ENCODE peak calls at places on chromosomes 5 and 9, in four cellular contexts. H is mucosa of descending colon, T is fibroblast of lung, L is mammary epithelial cell. Z is an unnamed sample.

GRCh38 chr9:134165357-134166315 is 1.3 kb upstream of the RNU6ATAC start:
- DNase-seq in H (peak), T (peak), L (peak), Z (no peak)

GRCh38 chr9:122788831-122789230 is at the start of gene OR5C1:
- DNase-seq in H (no peak), T (no peak), L (no peak), Z (no peak)

GRCh38 chr9:137665697-137666504 is 47.1 kb downstream of the EHMT1 start:
- DNase-seq in H (no peak), T (peak), L (no peak), Z (no peak)

GRCh38 chr5:103743455-103743854 is 180.9 kb upstream of the NUDT12 start:
- DNase-seq in H (no peak), T (no peak), L (no peak), Z (no peak)

GRCh38 chr9:38201844-38202243 is 132.8 kb upstream of the SHB start:
- DNase-seq in H (no peak), T (no peak), L (no peak), Z (no peak)

GRCh38 chr5:154222414-154222813 is 31.9 kb downstream of the GALNT10 start:
- DNase-seq in H (no peak), T (no peak), L (no peak), Z (no peak)

GRCh38 chr9:132804576-132805295 is 73.3 kb downstream of the AK8 start:
- DNase-seq in H (peak), T (no peak), L (no peak), Z (no peak)

GRCh38 chr5:160159991-160160826 is 41.0 kb upstream of the PWWP2A start:
- DNase-seq in H (no peak), T (peak), L (peak), Z (peak)

GRCh38 chr9:4117835-4118610 is 181.8 kb downstream of the GLIS3 start:
- DNase-seq in H (peak), T (no peak), L (no peak), Z (no peak)

GRCh38 chr5:155282503-155283107 is 269.1 kb downstream of the KIF4B start:
- DNase-seq in H (no peak), T (no peak), L (peak), Z (no peak)

GRCh38 chr9:34254141-34254913 is 74.7 kb downstream of the KIF24 start:
- DNase-seq in H (no peak), T (peak), L (peak), Z (no peak)

GRCh38 chr5:142597546-142598337 is 88.1 kb downstream of the FGF1 start:
- DNase-seq in H (no peak), T (peak), L (peak), Z (no peak)

GRCh38 chr5:78496373-78496772 is 136.0 kb downstream of the SCAMP1 start:
- DNase-seq in H (no peak), T (peak), L (peak), Z (no peak)

GRCh38 chr9:124010665-124011321 is 775 bp upstream of the LHX2 start:
- DNase-seq in H (no peak), T (peak), L (no peak), Z (no peak)

GRCh38 chr5:78405820-78406750 is 45.7 kb downstream of the SCAMP1 start:
- DNase-seq in H (no peak), T (peak), L (peak), Z (no peak)

GRCh38 chr5:138975098-138975847 is 100.1 kb upstream of the LRRTM2 start:
- DNase-seq in H (peak), T (peak), L (no peak), Z (no peak)

GRCh38 chr5:173495225-173495904 is 121.1 kb downstream of the BOD1 start:
- DNase-seq in H (no peak), T (no peak), L (no peak), Z (no peak)

GRCh38 chr9:137464291-137464999 is 5.3 kb upstream of the NSMF start:
- DNase-seq in H (no peak), T (no peak), L (no peak), Z (no peak)

GRCh38 chr9:4301971-4302427 is 2.1 kb upstream of the GLIS3 start:
- DNase-seq in H (peak), T (peak), L (peak), Z (no peak)

GRCh38 chr5:111337688-111338087 is 113.5 kb downstream of the CAMK4 start:
- DNase-seq in H (no peak), T (no peak), L (peak), Z (no peak)

GRCh38 chr5:179890751-179891682 is 16.7 kb downstream of the TBC1D9B start:
- DNase-seq in H (no peak), T (no peak), L (no peak), Z (no peak)

GRCh38 chr5:102910240-102911226 is 155.4 kb downstream of the PAM start:
- DNase-seq in H (no peak), T (peak), L (peak), Z (no peak)

GRCh38 chr5:139638090-139638735 is 9.9 kb upstream of the CXXC5 start:
- DNase-seq in H (peak), T (peak), L (no peak), Z (no peak)

GRCh38 chr9:97900103-97900737 is 22.1 kb downstream of the TRMO start:
- DNase-seq in H (no peak), T (peak), L (no peak), Z (no peak)

GRCh38 chr9:136964171-136964689 is 12.2 kb downstream of the LCN12 start:
- DNase-seq in H (peak), T (no peak), L (no peak), Z (no peak)

GRCh38 chr5:1196562-1196961 is 4.8 kb upstream of the SLC6A19 start:
- DNase-seq in H (no peak), T (no peak), L (no peak), Z (no peak)

GRCh38 chr5:168238422-168238821 is 53.0 kb upstream of the WWC1 start:
- DNase-seq in H (no peak), T (no peak), L (no peak), Z (no peak)

GRCh38 chr5:146510528-146510927 is 5.5 kb downstream of the GPR151 start:
- DNase-seq in H (no peak), T (peak), L (peak), Z (no peak)

GRCh38 chr9:132319421-132320110 is 35.2 kb downstream of the SETX start:
- DNase-seq in H (no peak), T (peak), L (no peak), Z (no peak)

GRCh38 chr5:137700282-137700680 is 35.6 kb downstream of the KLHL3 start:
- DNase-seq in H (no peak), T (peak), L (no peak), Z (no peak)

GRCh38 chr5:173916233-173916632 is 28.1 kb downstream of the CPEB4 start:
- DNase-seq in H (no peak), T (no peak), L (no peak), Z (no peak)

GRCh38 chr9:74500584-74500924 is 3.4 kb downstream of the RORB start:
- DNase-seq in H (no peak), T (no peak), L (no peak), Z (no peak)

GRCh38 chr9:118128313-118128712 is 424.1 kb downstream of the TLR4 start:
- DNase-seq in H (no peak), T (no peak), L (no peak), Z (no peak)
- TF ChIP-seq CTCF in H (no peak), T (no peak), L (no peak), Z (no peak)

GRCh38 chr5:133247881-133248642 is 196.2 kb downstream of the HSPA4 start:
- DNase-seq in H (peak), T (peak), L (no peak), Z (peak)
- TF ChIP-seq CTCF in H (no peak), T (peak), L (no peak), Z (peak)

GRCh38 chr9:99730063-99730462 is 91.6 kb upstream of the NR4A3 start:
- DNase-seq in H (no peak), T (no peak), L (no peak), Z (no peak)
- TF ChIP-seq CTCF in H (no peak), T (no peak), L (no peak), Z (no peak)

GRCh38 chr5:149827086-149827485 is 97.0 kb downstream of the PPARGC1B start:
- DNase-seq in H (no peak), T (no peak), L (no peak), Z (no peak)

GRCh38 chr5:149828161-149829011 is 98.3 kb downstream of the PPARGC1B start:
- DNase-seq in H (peak), T (peak), L (peak), Z (peak)

GRCh38 chr5:149829954-149830353 is 99.8 kb downstream of the PPARGC1B start:
- DNase-seq in H (no peak), T (no peak), L (no peak), Z (no peak)

GRCh38 chr5:149826574-149826973 is 96.5 kb downstream of the PPARGC1B start:
- DNase-seq in H (no peak), T (peak), L (no peak), Z (no peak)

DNA sequence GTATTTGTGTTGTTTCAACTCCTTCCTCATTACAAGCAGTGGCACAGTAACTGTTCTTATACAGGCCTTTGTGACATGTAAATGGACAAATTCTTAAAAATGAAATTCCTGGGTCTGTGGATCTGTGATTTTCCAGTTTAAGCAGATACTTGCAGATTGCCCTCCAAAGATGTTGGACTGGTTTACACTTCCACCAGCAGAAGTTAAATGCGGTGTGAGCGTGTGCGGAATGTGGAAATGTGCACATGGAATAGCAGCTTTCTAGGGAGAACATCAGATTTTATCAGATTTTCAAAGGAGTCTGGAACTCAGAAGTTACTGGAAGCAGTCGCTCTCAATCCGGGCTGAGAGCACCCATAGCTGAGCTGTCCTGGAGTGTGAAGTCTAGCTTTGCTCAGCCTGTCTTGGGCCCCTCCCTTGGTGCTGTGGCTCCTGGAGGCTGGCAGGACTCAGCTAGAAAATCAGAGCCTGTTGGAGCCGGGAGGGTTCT is 97.4 kb downstream of the PPARGC1B start:
- DNase-seq in H (no peak), T (no peak), L (no peak), Z (no peak)
- TF ChIP-seq CTCF in H (no peak), T (no peak), L (no peak), Z (no peak)

DNA sequence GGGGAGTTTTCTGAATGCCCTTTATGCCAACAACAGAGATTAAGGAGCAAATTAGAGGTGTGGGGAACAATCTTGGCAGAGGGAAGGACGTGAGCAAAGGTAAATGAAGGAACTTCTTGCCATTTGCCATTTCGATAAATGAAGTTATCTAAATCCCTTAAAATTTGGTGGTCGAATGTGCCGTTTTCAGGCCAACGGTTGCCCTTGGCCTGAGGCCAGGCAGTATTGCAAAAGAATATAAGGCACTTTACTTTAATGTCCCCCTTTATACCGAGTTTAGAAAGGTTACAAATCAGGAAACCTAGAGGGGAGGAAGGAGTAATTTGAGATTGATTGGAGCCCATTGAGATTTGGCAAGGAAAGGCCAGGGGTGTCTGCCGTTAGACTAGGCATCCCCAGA is 26.3 kb downstream of the C9orf50 start:
- DNase-seq in H (no peak), T (no peak), L (no peak), Z (no peak)
- TF ChIP-seq CTCF in H (no peak), T (no peak), L (no peak), Z (no peak)

GRCh38 chr5:132427285-132428146 is 58.0 kb downstream of the SLC22A5 start:
- DNase-seq in H (peak), T (no peak), L (no peak), Z (no peak)
- TF ChIP-seq CTCF in H (no peak), T (no peak), L (no peak), Z (no peak)

DNA sequence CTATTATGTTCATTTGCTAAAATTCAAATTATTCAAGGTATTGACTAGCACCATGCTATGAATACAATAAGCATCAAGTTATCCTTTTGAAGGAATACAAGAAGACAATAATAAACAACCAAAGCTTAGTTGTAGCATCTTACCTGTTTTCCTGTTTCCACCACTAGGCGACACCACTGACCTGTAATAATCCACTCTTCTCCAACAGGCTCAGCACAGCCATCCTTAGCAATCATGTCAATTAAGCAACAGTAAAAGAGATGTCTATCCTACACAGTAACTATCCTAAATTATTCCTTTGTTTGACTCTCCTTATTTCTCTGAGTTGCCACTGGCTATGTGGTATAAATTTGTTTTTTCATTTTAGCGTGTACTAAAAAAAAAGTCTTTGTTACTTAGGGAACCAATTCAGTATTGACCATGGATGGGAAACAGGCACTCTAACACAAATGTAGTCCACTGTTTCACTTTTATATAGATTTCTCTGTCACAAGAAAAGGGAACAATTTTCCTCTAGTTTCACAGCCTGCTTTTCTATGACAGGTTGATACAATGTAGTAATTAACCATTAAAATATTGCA is 46.2 kb downstream of the PCA3 start:
- DNase-seq in H (peak), T (peak), L (peak), Z (peak)
- TF ChIP-seq CTCF in H (peak), T (peak), L (peak), Z (peak)

GRCh38 chr5:68247627-68248026 is 32.1 kb downstream of the PIK3R1 start:
- DNase-seq in H (no peak), T (no peak), L (no peak), Z (no peak)

GRCh38 chr5:68248896-68249295 is 33.3 kb downstream of the PIK3R1 start:
- DNase-seq in H (no peak), T (no peak), L (no peak), Z (no peak)

GRCh38 chr5:68245325-68245724 is 29.8 kb downstream of the PIK3R1 start:
- DNase-seq in H (no peak), T (peak), L (no peak), Z (no peak)

GRCh38 chr5:68249520-68249919 is 34.0 kb downstream of the PIK3R1 start:
- DNase-seq in H (no peak), T (no peak), L (no peak), Z (no peak)

DNA sequence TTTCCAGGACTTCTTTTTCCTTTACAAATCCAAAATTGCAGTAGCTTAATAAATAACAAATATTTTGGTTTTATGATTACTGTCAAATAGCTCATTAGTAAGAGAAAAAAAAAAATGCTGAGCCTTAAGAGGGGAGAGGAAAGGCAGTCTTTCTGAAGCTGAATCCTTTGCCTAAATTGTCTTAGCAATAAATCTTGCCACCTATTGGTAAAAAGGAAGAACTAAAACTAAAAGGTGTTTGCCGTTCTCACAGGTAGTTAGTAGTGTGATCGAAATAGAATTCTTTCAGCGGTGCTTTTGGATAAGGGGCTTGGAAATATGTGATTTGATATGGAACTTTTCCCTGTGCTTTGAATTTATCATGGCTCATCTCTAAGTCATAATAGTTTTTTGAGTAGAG is 31.2 kb downstream of the PIK3R1 start:
- DNase-seq in H (no peak), T (no peak), L (no peak), Z (no peak)
- TF ChIP-seq CTCF in H (no peak), T (no peak), L (peak), Z (peak)

GRCh38 chr9:99238331-99238730 is 16.2 kb downstream of the SEC61B start:
- DNase-seq in H (no peak), T (no peak), L (no peak), Z (no peak)

GRCh38 chr9:99239341-99240055 is 17.4 kb downstream of the SEC61B start:
- DNase-seq in H (no peak), T (peak), L (peak), Z (no peak)

GRCh38 chr9:99244300-99245260 is 22.5 kb downstream of the SEC61B start:
- DNase-seq in H (no peak), T (no peak), L (no peak), Z (no peak)

GRCh38 chr9:99237356-99237755 is 15.3 kb downstream of the SEC61B start:
- DNase-seq in H (no peak), T (peak), L (no peak), Z (no peak)

DNA sequence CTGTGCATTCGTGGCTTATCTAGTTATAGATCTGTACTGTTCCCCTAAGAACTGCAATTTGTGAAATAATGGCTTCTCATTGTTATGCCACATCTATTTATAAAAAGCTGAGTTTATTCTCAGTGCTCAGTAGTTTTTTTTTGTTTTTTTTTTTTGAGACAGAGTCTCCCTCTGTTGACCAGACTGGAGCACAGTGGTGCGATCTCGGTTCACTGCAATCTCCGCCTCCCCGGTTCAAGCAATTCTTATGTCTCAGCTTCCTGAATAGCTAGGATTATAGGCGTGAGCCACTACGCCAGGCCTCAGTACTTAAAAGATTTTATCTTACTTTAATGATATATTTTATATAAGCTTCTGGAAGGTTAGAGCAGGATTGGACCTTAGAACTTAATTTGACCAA is 19.0 kb downstream of the SEC61B start:
- DNase-seq in H (no peak), T (no peak), L (no peak), Z (no peak)
- TF ChIP-seq CTCF in H (no peak), T (no peak), L (no peak), Z (no peak)